ENCODE peak calls at places on chromosomes 7 and 10, in seven cellular contexts. R is A549, Z is AG09309, V is spleen, H is right cardiac atrium, A is BJ, P is fibroblast of mammary gland. U is an unnamed sample.

GRCh38 chr7:30906520-30907240 is 5.0 kb upstream of the AQP1 start:
- DNase-seq in R (no peak), Z (peak), V (no peak), H (no peak), A (no peak), P (peak), U (no peak)

GRCh38 chr10:74255800-74256422 is 104.9 kb downstream of the ADK start:
- DNase-seq in R (no peak), Z (no peak), V (no peak), H (no peak), A (no peak), P (no peak), U (no peak)

GRCh38 chr7:106371629-106372028 is 86.8 kb upstream of the NAMPT start:
- DNase-seq in R (no peak), Z (no peak), V (peak), H (peak), A (no peak), P (no peak), U (no peak)

GRCh38 chr10:54769051-54769450 is 32.0 kb downstream of the PCDH15 start:
- DNase-seq in R (no peak), Z (no peak), V (no peak), H (no peak), A (no peak), P (no peak), U (no peak)

GRCh38 chr10:72084094-72084459 is 4.3 kb downstream of the SPOCK2 start:
- DNase-seq in R (no peak), Z (no peak), V (peak), H (no peak), A (no peak), P (no peak), U (peak)

GRCh38 chr10:86651631-86652331 is 2.6 kb upstream of the OPN4 start:
- DNase-seq in R (no peak), Z (no peak), V (peak), H (no peak), A (no peak), P (no peak), U (no peak)

GRCh38 chr10:91043173-91043910 is 122.5 kb upstream of the ANKRD1 start:
- DNase-seq in R (peak), Z (peak), V (no peak), H (no peak), A (no peak), P (peak), U (no peak)

GRCh38 chr7:106978425-106979386 is 65.8 kb upstream of the PRKAR2B start:
- DNase-seq in R (peak), Z (no peak), V (no peak), H (no peak), A (no peak), P (no peak), U (no peak)

GRCh38 chr7:518630-519428 is 817 bp downstream of the PDGFA start:
- DNase-seq in R (peak), Z (peak), V (no peak), H (peak), A (no peak), P (peak), U (no peak)
- H3K4me3 ChIP-seq in R (peak), Z (peak), V (peak), H (peak), A (peak), P (peak), U (peak)

DNA sequence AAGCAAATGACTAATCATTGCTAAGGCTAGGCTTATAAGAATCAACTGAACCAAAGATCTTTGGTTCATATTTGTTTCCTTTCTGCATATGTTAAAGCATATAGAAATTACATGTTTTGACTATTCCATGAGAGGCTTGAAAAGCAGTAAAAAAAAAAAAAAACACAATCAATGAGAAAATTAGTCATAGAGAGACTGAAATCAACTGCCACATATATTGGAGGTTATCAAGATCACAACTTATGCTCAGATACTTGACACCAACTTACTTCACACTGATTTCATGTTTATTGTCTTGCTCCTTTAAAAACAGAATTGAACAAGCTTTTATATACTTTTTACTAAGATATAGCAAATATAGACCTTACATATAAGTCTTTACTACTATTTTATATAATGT is 161.3 kb downstream of the TPK1 start:
- DNase-seq in R (no peak), Z (no peak), V (no peak), H (no peak), A (no peak), P (no peak), U (no peak)
- H3K4me3 ChIP-seq in R (no peak), Z (no peak), V (no peak), H (no peak), A (no peak), P (no peak), U (no peak)

GRCh38 chr10:870564-871166 is 60.8 kb downstream of the LARP4B start:
- DNase-seq in R (no peak), Z (no peak), V (no peak), H (no peak), A (no peak), P (no peak), U (no peak)
- H3K4me3 ChIP-seq in R (no peak), Z (no peak), V (no peak), H (no peak), A (no peak), P (no peak), U (no peak)

GRCh38 chr10:953836-954235 is 22.3 kb upstream of the LARP4B start:
- DNase-seq in R (no peak), Z (no peak), V (no peak), H (no peak), A (no peak), P (no peak), U (no peak)
- H3K4me3 ChIP-seq in R (no peak), Z (no peak), V (no peak), H (no peak), A (no peak), P (no peak), U (no peak)

GRCh38 chr7:151381333-151382078 is 28.3 kb downstream of the WDR86 start:
- DNase-seq in R (no peak), Z (no peak), V (peak), H (no peak), A (no peak), P (no peak), U (peak)
- H3K4me3 ChIP-seq in R (peak), Z (no peak), V (peak), H (peak), A (no peak), P (no peak), U (peak)

GRCh38 chr10:120945182-120945581 is 94.0 kb downstream of the WDR11 start:
- DNase-seq in R (no peak), Z (no peak), V (no peak), H (no peak), A (no peak), P (no peak), U (no peak)

GRCh38 chr10:120943542-120943941 is 92.4 kb downstream of the WDR11 start:
- DNase-seq in R (no peak), Z (no peak), V (no peak), H (no peak), A (no peak), P (no peak), U (no peak)

GRCh38 chr10:120944586-120945125 is 93.5 kb downstream of the WDR11 start:
- DNase-seq in R (no peak), Z (no peak), V (no peak), H (no peak), A (no peak), P (no peak), U (no peak)

GRCh38 chr10:120941468-120941867 is 90.3 kb downstream of the WDR11 start:
- DNase-seq in R (no peak), Z (no peak), V (no peak), H (no peak), A (no peak), P (no peak), U (no peak)

GRCh38 chr10:120942806-120943413 is 91.7 kb downstream of the WDR11 start:
- DNase-seq in R (peak), Z (peak), V (peak), H (peak), A (peak), P (peak), U (peak)
- H3K4me3 ChIP-seq in R (no peak), Z (no peak), V (no peak), H (no peak), A (no peak), P (peak), U (no peak)